ENCODE peak calls at places on chromosomes 5 and 9, in six cellular contexts. P is OCI-LY7, L is AG10803, D is GM20000, E is SK-N-SH, W is mammary epithelial cell. F is an unnamed sample.

GRCh38 chr9:89920901-89921300 is 316.1 kb downstream of the GADD45G start:
- DNase-seq in L (no peak), D (no peak), E (no peak), P (no peak), W (no peak), F (no peak)

GRCh38 chr5:54701179-54701578 is 183.6 kb downstream of the SNX18 start:
- DNase-seq in W (peak), P (no peak), E (no peak), D (no peak), L (peak), F (no peak)

GRCh38 chr5:179699640-179700298 is 1.0 kb downstream of the CANX start:
- DNase-seq in E (peak), W (peak), D (peak), L (peak), P (peak), F (peak)

GRCh38 chr9:81497096-81497495 is 192.3 kb downstream of the TLE1 start:
- DNase-seq in L (no peak), P (no peak), D (no peak), W (no peak), E (no peak), F (no peak)

GRCh38 chr5:1356873-1357787 is 12.2 kb upstream of the CLPTM1L start:
- DNase-seq in W (no peak), D (no peak), L (no peak), E (no peak), P (no peak), F (no peak)

GRCh38 chr9:134399435-134400056 is 73.3 kb downstream of the RXRA start:
- DNase-seq in E (no peak), D (no peak), W (no peak), L (peak), P (no peak), F (peak)

GRCh38 chr9:95507456-95508241 is 9.1 kb downstream of the PTCH1 start:
- DNase-seq in W (peak), L (peak), P (peak), D (peak), E (peak), F (peak)

GRCh38 chr9:85479305-85479704 is 262.4 kb downstream of the AGTPBP1 start:
- DNase-seq in L (no peak), D (no peak), P (no peak), W (no peak), E (no peak), F (no peak)

GRCh38 chr9:134640491-134641172 is 971 bp upstream of the COL5A1 start:
- DNase-seq in P (no peak), D (no peak), E (no peak), W (no peak), L (no peak), F (no peak)

GRCh38 chr5:68288756-68289134 is 73.2 kb downstream of the PIK3R1 start:
- DNase-seq in L (no peak), D (peak), E (peak), W (no peak), P (no peak), F (no peak)

GRCh38 chr5:93915142-93915553 is 173.7 kb upstream of the POU5F2 start:
- DNase-seq in W (peak), E (no peak), D (peak), L (peak), P (peak), F (no peak)

GRCh38 chr5:35369965-35370790 is 139.9 kb upstream of the PRLR start:
- DNase-seq in L (no peak), E (peak), D (no peak), P (no peak), W (no peak), F (no peak)

GRCh38 chr9:2583308-2584013 is 38.1 kb upstream of the VLDLR start:
- DNase-seq in W (peak), P (no peak), D (no peak), E (no peak), L (no peak), F (no peak)

GRCh38 chr5:173301695-173302545 is 26.3 kb downstream of the STC2 start:
- DNase-seq in W (no peak), E (no peak), D (no peak), P (no peak), L (no peak), F (no peak)

GRCh38 chr5:21649969-21650368 is 1203.2 kb downstream of the CDH12 start:
- DNase-seq in D (no peak), W (no peak), L (no peak), E (no peak), P (no peak), F (no peak)

GRCh38 chr5:120446068-120446492 is 18.0 kb upstream of the PRR16 start:
- DNase-seq in D (no peak), P (no peak), L (peak), W (peak), E (no peak), F (no peak)

GRCh38 chr9:129311638-129312037 is 133.6 kb upstream of the IER5L start:
- DNase-seq in D (no peak), W (no peak), E (no peak), P (no peak), L (no peak), F (peak)

GRCh38 chr9:123191660-123192059 is 76.7 kb downstream of the STRBP start:
- DNase-seq in P (no peak), L (no peak), E (no peak), W (no peak), D (no peak), F (no peak)

GRCh38 chr9:90631964-90632363 is 10.7 kb downstream of the DIRAS2 start:
- DNase-seq in D (no peak), P (no peak), L (no peak), E (no peak), W (no peak), F (no peak)

GRCh38 chr5:169910393-169910792 is 69.9 kb downstream of the INSYN2B start:
- DNase-seq in D (no peak), W (no peak), E (no peak), P (no peak), L (no peak), F (no peak)

GRCh38 chr9:71638627-71639026 is 129.7 kb downstream of the CEMIP2 start:
- DNase-seq in E (no peak), L (no peak), P (no peak), D (no peak), W (no peak), F (no peak)

GRCh38 chr5:56123531-56124243 is 109.4 kb downstream of the ANKRD55 start:
- DNase-seq in P (no peak), W (peak), L (peak), D (no peak), E (no peak), F (peak)

GRCh38 chr9:113993838-113994540 is 84.1 kb downstream of the AMBP start:
- DNase-seq in D (no peak), P (no peak), W (peak), E (peak), L (peak), F (peak)

GRCh38 chr9:5846501-5846921 is 13.6 kb upstream of the ERMP1 start:
- DNase-seq in E (no peak), L (peak), W (peak), D (no peak), P (no peak), F (no peak)

GRCh38 chr5:18321516-18321915 is 687.3 kb downstream of the TAF11L14 start:
- DNase-seq in P (no peak), D (no peak), L (no peak), W (no peak), E (no peak), F (no peak)

GRCh38 chr5:69493235-69493925 is 790 bp downstream of the OCLN start:
- DNase-seq in D (peak), P (no peak), W (peak), L (peak), E (peak), F (peak)

GRCh38 chr9:118059520-118060278 is 355.5 kb downstream of the TLR4 start:
- DNase-seq in D (no peak), P (peak), W (peak), L (peak), E (no peak), F (no peak)

GRCh38 chr5:12237837-12238575 is 333.8 kb upstream of the CTNND2 start:
- DNase-seq in L (no peak), E (no peak), P (no peak), W (no peak), D (no peak), F (no peak)

GRCh38 chr9:99778308-99778707 is 43.4 kb upstream of the NR4A3 start:
- DNase-seq in W (peak), D (no peak), P (no peak), E (no peak), L (peak), F (no peak)

GRCh38 chr9:34047864-34048729 is 590 bp downstream of the UBAP2 start:
- DNase-seq in D (peak), W (peak), L (no peak), E (peak), P (peak), F (peak)

GRCh38 chr5:38796000-38796738 is 49.6 kb upstream of the OSMR start:
- DNase-seq in L (no peak), P (no peak), D (no peak), E (no peak), W (no peak), F (no peak)

GRCh38 chr5:21419383-21419782 is 1431.4 kb upstream of the CDH18 start:
- DNase-seq in L (no peak), P (no peak), W (no peak), E (no peak), D (no peak), F (no peak)

GRCh38 chr5:1749346-1750124 is 50.1 kb downstream of the MRPL36 start:
- DNase-seq in W (no peak), E (no peak), P (no peak), D (no peak), L (no peak), F (peak)

GRCh38 chr5:172793577-172794488 is 22.8 kb upstream of the DUSP1 start:
- DNase-seq in D (no peak), E (no peak), W (no peak), P (no peak), L (no peak), F (no peak)

GRCh38 chr5:136079195-136079985 is 50.6 kb downstream of the TGFBI start:
- DNase-seq in L (no peak), W (no peak), P (no peak), D (no peak), E (no peak), F (peak)
- TF ChIP-seq CTCF in L (no peak), W (no peak), P (no peak), D (no peak), E (peak), F (peak)

DNA sequence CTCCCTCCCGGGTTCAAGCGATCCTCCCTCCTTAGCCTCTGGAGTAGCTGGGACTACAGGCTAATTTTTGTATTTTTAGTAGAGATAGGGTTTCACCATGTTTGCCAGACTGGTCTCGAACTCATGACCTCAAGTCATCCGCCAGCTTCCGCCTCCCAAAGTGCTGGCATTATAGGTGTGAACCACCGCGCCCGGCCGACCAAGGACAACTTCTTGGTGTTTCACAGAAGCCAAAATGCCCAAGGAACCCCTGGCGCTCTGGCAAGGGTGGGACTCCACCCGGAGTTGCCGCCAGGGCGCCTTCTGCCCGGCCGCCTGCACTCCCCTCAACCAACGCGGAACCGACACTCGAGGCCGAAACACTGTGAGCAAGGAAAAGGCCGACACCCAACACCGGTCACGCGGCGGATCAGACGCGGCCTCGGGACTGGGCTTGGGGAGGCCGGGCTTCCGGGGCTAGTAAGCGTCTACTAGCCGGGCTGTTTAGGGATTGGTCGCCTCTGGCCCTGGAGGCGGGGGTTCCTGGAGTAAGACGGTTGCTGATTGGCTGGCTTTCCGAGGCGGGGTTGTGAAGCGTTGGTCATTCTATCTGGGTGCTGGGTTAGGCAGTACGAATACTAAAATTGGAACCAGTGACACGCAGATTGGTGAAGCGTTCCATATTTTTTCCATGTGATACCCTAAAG is 7.7 kb upstream of the CFAP157 start:
- DNase-seq in E (peak), W (peak), L (peak), D (peak), P (peak), F (no peak)
- TF ChIP-seq CTCF in E (no peak), W (no peak), L (no peak), D (no peak), P (no peak), F (no peak)

DNA sequence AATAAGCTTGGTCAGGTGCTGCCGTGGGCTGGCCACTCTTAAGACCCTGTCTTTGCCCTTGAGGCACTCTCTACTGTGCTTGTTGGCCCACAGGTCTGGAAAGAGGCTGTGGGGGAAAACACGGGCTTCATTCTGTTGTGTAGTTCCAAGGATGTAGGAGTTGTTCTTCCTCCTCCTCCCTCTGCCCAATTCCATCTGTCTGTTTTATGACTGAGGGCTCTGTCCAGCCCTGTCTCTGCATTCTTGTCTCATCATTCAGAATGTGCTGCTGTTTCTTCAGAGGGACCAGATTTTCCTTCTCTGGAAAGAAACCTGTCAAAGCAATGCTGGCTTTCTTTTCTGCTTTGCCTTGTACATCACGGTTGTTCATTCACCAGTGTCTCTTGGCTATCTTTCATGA is 84.1 kb downstream of the MAP1B start:
- DNase-seq in E (no peak), L (peak), P (no peak), W (no peak), D (no peak), F (no peak)
- TF ChIP-seq CTCF in E (no peak), L (no peak), P (no peak), W (no peak), D (no peak), F (no peak)

DNA sequence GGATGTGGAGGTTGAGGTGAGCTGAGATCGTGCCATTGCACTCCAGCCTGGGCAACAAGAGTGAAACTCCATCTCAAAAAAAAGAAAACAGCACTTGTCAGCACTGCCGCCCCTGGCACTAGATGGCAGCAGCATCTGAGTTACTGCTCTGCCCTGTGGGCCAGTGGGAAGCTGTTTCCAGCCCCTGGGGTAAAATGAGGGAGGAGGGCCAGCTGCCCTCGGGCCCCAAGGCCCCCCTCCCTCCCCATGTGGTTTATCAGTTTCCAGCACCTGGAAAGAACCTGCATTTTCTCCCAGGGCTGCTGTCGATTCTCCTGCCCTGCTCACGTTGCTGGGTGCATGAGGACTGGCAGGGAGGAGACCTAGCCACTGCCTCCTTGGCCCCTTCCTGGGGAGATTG is 13.2 kb upstream of the CEL start:
- DNase-seq in D (no peak), W (no peak), P (peak), L (peak), E (peak), F (peak)
- TF ChIP-seq CTCF in D (peak), W (peak), P (peak), L (peak), E (peak), F (peak)

GRCh38 chr9:4077499-4078102 is 222.3 kb downstream of the GLIS3 start:
- DNase-seq in E (peak), L (peak), W (peak), P (peak), D (peak), F (peak)
- TF ChIP-seq CTCF in E (peak), L (peak), W (peak), P (peak), D (peak), F (peak)

F was measured in WERI-Rb-1.